ENCODE peak calls at places on chromosomes 1 and 21, in eight cellular contexts. Q is HCT116, G is PC-3, F is hepatocyte, J is GM23338, L is MM.1S, X is OCI-LY7, M is SK-N-SH. K is an unnamed sample.

GRCh38 chr1:75539230-75540116 is 71.4 kb downstream of the SLC44A5 start:
- DNase-seq in Q (no peak), G (peak), F (peak), J (no peak), L (no peak), X (no peak), M (no peak), K (no peak)

GRCh38 chr1:240029418-240029817 is 62.3 kb upstream of the FMN2 start:
- DNase-seq in Q (no peak), G (peak), F (no peak), J (peak), L (no peak), X (no peak), M (no peak), K (no peak)

GRCh38 chr1:198545156-198545555 is 4.7 kb upstream of the ATP6V1G3 start:
- DNase-seq in Q (no peak), G (no peak), F (no peak), J (no peak), L (no peak), X (no peak), M (no peak), K (no peak)

GRCh38 chr1:39620659-39621165 is 18.7 kb downstream of the HEYL start:
- DNase-seq in Q (no peak), G (no peak), F (no peak), J (no peak), L (no peak), X (no peak), M (no peak), K (no peak)

GRCh38 chr1:67433830-67434229 is 3.6 kb upstream of the SERBP1 start:
- DNase-seq in Q (no peak), G (no peak), F (no peak), J (no peak), L (no peak), X (no peak), M (no peak), K (no peak)

GRCh38 chr1:27538793-27539192 is 48.8 kb upstream of the WASF2 start:
- DNase-seq in Q (no peak), G (peak), F (no peak), J (no peak), L (no peak), X (no peak), M (no peak), K (no peak)

GRCh38 chr1:87121732-87122163 is 206.9 kb upstream of the LMO4 start:
- DNase-seq in Q (no peak), G (no peak), F (peak), J (no peak), L (no peak), X (no peak), M (no peak), K (no peak)

GRCh38 chr1:211574705-211575104 is 4.3 kb downstream of the SLC30A1 start:
- DNase-seq in Q (no peak), G (peak), F (no peak), J (no peak), L (no peak), X (no peak), M (no peak), K (no peak)

GRCh38 chr1:187413770-187414169 is 585.0 kb downstream of the PLA2G4A start:
- DNase-seq in Q (peak), G (peak), F (no peak), J (peak), L (peak), X (no peak), M (no peak), K (no peak)

GRCh38 chr1:93694039-93694438 is 12.4 kb upstream of the BCAR3 start:
- DNase-seq in Q (no peak), G (peak), F (no peak), J (no peak), L (no peak), X (no peak), M (no peak), K (no peak)

GRCh38 chr1:10257851-10258250 is 47.5 kb downstream of the KIF1B start:
- DNase-seq in Q (no peak), G (no peak), F (no peak), J (no peak), L (no peak), X (no peak), M (no peak), K (no peak)

DNA sequence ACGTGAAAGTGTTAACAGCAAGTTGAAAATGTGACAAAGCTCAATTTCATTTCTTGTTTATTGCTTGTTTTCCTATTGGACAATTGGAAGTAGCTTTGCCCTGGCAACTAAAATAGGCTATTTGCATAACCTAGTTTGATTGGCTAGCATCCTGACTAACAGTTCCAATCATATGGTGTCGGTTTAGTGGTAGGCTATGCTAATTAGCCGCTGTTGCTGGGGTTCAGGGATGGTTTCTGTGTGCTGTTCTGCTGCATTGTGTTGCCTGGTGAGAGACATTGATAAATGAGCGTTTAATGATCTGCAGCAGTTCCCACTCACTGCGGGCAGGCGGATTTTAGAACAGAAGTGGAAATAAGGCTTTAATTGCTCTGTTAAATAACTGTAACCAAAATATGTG is 68.5 kb downstream of the DYRK1A start:
- DNase-seq in Q (peak), G (peak), F (peak), J (peak), L (no peak), X (no peak), M (peak), K (peak)
- TF ChIP-seq EZH2phosphoT487 in Q (no peak), G (no peak), F (no peak), J (no peak), L (no peak), X (no peak), M (no peak), K (no peak)

DNA sequence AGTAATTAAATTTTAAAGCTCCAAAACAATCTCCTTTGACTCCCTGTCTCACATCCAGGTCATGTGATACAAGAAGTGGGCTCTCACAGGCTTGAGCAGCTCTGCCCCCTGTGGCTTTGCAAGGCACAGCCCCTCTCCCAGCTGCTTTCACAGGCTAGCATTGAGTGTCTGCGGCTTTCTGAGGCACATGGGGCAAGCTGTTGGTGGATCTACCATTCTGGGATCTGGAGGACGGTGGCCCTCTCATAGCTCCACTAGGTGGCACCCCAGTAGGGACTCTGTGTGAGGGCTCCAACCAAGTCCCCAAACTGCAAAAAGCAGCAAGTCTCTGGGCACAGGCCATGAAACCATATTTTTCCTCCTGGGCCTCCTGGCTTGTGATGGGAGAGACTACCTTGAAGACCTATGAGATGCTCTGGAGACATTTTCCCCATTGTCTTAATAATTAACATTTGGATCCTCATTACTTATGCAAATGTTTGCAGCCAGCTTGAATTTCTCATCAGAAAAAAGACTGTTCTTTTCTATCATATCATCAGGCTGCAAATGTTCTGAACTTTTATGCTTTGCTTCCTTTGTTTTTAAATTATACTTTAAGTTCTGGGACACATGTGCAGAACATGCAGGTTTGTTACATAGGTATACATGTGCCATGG is 554.1 kb upstream of the OLFM3 start:
- DNase-seq in Q (peak), G (peak), F (peak), J (peak), L (peak), X (peak), M (no peak), K (peak)
- TF ChIP-seq CTCF in Q (peak), G (peak), F (peak), J (peak), L (no peak), X (peak), M (peak), K (peak)

GRCh38 chr1:203706444-203706843 is 58.5 kb upstream of the LAX1 start:
- DNase-seq in Q (peak), G (no peak), F (no peak), J (no peak), L (no peak), X (no peak), M (no peak), K (no peak)
- TF ChIP-seq EZH2phosphoT487 in Q (no peak), G (no peak), F (no peak), J (no peak), L (no peak), X (no peak), M (no peak), K (no peak)

DNA sequence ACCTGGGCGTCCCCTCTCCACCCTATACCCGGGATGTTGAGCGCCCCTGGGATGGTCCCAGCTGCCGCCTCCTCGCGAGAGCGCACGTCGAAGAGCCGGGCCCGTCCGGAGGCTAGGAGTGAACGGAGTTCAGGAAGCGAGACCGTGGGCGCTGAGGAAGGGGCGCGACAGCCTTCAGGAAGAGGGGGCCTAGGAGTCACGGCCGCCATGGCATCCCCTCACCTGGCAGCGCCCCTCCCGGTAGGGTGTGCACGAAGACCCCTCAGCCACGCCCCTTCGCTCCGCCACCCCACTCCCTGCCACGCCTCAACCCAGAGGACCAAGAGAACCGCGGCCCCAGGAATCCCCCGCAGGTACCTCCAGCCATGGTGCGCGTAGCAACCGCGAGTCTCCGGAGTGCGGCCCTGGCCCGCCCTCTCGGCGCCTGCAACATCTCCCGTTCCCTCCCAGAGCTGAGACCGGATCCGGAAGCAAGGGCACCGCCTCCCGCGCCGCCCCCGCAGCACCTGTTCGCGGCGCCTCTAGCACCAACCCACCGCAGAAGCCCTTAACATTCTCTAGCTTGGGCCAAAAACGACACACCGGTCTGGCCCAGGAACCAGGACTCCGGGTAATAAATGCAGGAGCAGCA is at the start of gene TSTD1:
- DNase-seq in Q (no peak), G (peak), F (peak), J (peak), L (peak), X (peak), M (peak), K (peak)
- TF ChIP-seq CTCF in Q (no peak), G (no peak), F (no peak), J (no peak), L (no peak), X (peak), M (no peak), K (no peak)

GRCh38 chr1:210358511-210359148 is 29.9 kb downstream of the HHAT start:
- DNase-seq in Q (no peak), G (no peak), F (no peak), J (peak), L (no peak), X (no peak), M (no peak), K (peak)
- TF ChIP-seq EZH2phosphoT487 in Q (no peak), G (no peak), F (no peak), J (no peak), L (no peak), X (no peak), M (no peak), K (no peak)

GRCh38 chr21:31045841-31046240 is 7.6 kb upstream of the KRTAP19-8 start:
- DNase-seq in Q (no peak), G (no peak), F (no peak), J (no peak), L (no peak), X (no peak), M (no peak), K (no peak)

GRCh38 chr21:31043495-31043894 is 5.2 kb upstream of the KRTAP19-8 start:
- DNase-seq in Q (no peak), G (no peak), F (no peak), J (no peak), L (no peak), X (no peak), M (no peak), K (no peak)

GRCh38 chr21:31038376-31038775 is at the start of gene KRTAP19-8:
- DNase-seq in Q (no peak), G (no peak), F (no peak), J (no peak), L (no peak), X (no peak), M (no peak), K (no peak)

GRCh38 chr21:31042080-31042464 is 3.8 kb upstream of the KRTAP19-8 start:
- DNase-seq in Q (no peak), G (no peak), F (no peak), J (no peak), L (no peak), X (no peak), M (no peak), K (no peak)

GRCh38 chr21:31041295-31042079 is 3.2 kb upstream of the KRTAP19-8 start:
- DNase-seq in Q (no peak), G (no peak), F (no peak), J (peak), L (peak), X (no peak), M (no peak), K (no peak)
- TF ChIP-seq CTCF in Q (no peak), G (no peak), F (no peak), J (peak), L (peak), X (no peak), M (no peak), K (no peak)

K was measured in neural progenitor cell.